ENCODE peak calls at places on chromosomes 5 and 9, in four cellular contexts. V, X, M and P are unnamed samples.
A peak's percentile ranks its signal among the peaks of the same experiment; 100 is the strongest.

GRCh38 chr9:114156658-114157421 is 1.5 kb downstream of the COL27A1 start:
- DNase-seq in X (no peak), M (no peak), V (no peak), P (peak; percentile 28)

GRCh38 chr5:129820-130219 is 37.9 kb downstream of the PLEKHG4B start:
- DNase-seq in M (no peak), V (no peak), X (no peak), P (no peak)

GRCh38 chr5:148523139-148523538 is 131.2 kb downstream of the HTR4 start:
- DNase-seq in X (no peak), M (no peak), V (no peak), P (no peak)

GRCh38 chr5:1127991-1128785 is 16.3 kb upstream of the SLC12A7 start:
- DNase-seq in M (no peak), V (no peak), X (no peak), P (no peak)

GRCh38 chr5:169218862-169219261 is 82.1 kb downstream of the SLIT3 start:
- DNase-seq in V (peak; percentile 53), X (no peak), M (no peak), P (peak; percentile 37)

GRCh38 chr5:76807296-76807695 is 11.5 kb upstream of the F2RL1 start:
- DNase-seq in X (no peak), M (no peak), V (peak; percentile 36), P (peak; percentile 73)

GRCh38 chr9:129236441-129237145 is 58.5 kb upstream of the IER5L start:
- DNase-seq in X (no peak), V (no peak), M (no peak), P (no peak)

GRCh38 chr5:69492391-69493234 is at the start of gene OCLN:
- DNase-seq in V (peak; percentile 78), X (no peak), M (no peak), P (peak; percentile 87)

GRCh38 chr9:69386651-69387050 is 61.6 kb downstream of the ENTREP1 start:
- DNase-seq in M (no peak), X (no peak), V (no peak), P (no peak)

GRCh38 chr9:121819511-121820231 is 168.2 kb downstream of the DAB2IP start:
- DNase-seq in M (no peak), V (no peak), X (no peak), P (no peak)

GRCh38 chr5:181189363-181189961 is 15.5 kb downstream of the TRIM7 start:
- DNase-seq in X (no peak), V (no peak), M (peak; percentile 49), P (no peak)

GRCh38 chr9:83432104-83432627 is 106.0 kb downstream of the FRMD3 start:
- DNase-seq in M (no peak), V (peak; percentile 59), X (no peak), P (peak; percentile 62)

GRCh38 chr5:127337876-127338275 is 47.3 kb downstream of the MEGF10 start:
- DNase-seq in V (no peak), X (no peak), M (no peak), P (no peak)

GRCh38 chr5:74356009-74356695 is 284.4 kb downstream of the ENC1 start:
- DNase-seq in X (no peak), M (no peak), V (no peak), P (no peak)

DNA sequence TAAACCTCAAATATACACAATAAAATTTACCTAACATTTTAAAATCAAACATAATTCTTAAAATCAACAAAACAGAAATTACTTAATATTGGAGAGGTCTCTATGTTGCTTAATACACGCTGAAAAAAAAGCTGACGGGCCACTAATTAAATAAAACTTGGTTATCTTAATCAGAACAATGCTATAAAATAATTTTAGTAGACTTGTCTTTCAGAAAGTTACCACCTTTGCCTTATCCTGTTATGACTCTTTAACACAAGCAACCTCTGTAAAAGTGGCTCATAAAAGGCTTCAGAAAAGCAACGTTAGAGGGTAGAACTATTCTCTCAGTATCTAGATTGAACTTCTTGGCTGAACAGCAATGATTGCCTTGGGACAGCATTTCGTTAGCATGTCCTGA is 251.0 kb upstream of the RIOK2 start:
- DNase-seq in V (no peak), M (no peak), X (no peak), P (no peak)
- TF ChIP-seq HDAC2 in V (no peak), M (no peak), X (no peak), P (no peak)

DNA sequence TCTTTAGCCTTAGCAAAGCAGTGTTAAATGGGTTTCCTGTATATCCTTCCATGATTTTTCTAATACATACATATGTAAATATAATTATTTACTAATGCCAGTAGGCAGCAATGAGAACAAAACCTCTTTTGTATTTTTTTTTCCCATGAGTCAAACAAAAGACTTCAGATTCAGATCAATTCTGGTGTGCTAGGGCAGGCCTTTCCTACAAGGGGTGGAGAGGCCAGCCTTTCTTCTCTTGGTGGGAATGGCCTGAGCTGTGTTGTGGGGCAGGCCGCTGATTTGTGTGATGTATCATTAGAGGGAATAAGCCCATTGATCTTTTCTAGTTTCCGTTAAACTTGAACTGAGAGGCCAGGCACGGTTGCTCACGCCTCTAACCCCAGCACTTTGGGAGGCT is 115.5 kb upstream of the DMRT1 start:
- DNase-seq in V (no peak), X (no peak), M (no peak), P (no peak)
- TF ChIP-seq POLR2AphosphoS2 in V (no peak), X (no peak), M (no peak), P (no peak)

GRCh38 chr5:142717582-142718215 is 31.8 kb upstream of the FGF1 start:
- DNase-seq in M (peak; percentile 30), X (no peak), V (peak; percentile 52), P (peak; percentile 70)

GRCh38 chr5:142713151-142713706 is 27.3 kb upstream of the FGF1 start:
- DNase-seq in V (peak; percentile 81), X (peak; percentile 61), M (peak; percentile 87), P (peak; percentile 89)

GRCh38 chr5:142719836-142720330 is 34.0 kb upstream of the FGF1 start:
- DNase-seq in X (no peak), V (no peak), M (no peak), P (no peak)

GRCh38 chr5:142715291-142715690 is 29.4 kb upstream of the FGF1 start:
- DNase-seq in X (no peak), V (no peak), M (no peak), P (no peak)

DNA sequence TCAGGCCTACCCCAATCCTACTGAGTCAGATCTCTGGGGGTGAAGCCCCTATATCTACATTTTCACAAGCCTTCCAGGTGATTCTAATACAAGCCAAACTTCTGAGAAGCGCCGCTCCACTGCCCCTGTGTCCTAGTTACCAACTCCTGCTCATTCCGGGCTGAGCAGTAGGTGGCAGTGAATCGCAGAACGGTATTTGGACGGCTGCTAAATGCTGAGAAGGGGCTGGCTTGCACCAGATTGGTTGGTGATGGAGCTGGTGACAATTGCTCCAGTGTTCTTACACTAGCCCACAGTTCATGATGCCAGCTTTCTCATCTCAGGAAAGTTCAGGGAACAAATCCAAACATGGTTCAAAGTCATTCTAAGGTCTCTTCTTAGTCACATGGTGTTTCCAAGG is 31.1 kb upstream of the FGF1 start:
- DNase-seq in V (peak; percentile 54), X (no peak), M (peak; percentile 35), P (peak; percentile 73)
- H3K27ac ChIP-seq in V (no peak overlapping the region), X (no peak overlapping the region), M (no peak overlapping the region), P (peak overlapping the region; percentile 19)

DNA sequence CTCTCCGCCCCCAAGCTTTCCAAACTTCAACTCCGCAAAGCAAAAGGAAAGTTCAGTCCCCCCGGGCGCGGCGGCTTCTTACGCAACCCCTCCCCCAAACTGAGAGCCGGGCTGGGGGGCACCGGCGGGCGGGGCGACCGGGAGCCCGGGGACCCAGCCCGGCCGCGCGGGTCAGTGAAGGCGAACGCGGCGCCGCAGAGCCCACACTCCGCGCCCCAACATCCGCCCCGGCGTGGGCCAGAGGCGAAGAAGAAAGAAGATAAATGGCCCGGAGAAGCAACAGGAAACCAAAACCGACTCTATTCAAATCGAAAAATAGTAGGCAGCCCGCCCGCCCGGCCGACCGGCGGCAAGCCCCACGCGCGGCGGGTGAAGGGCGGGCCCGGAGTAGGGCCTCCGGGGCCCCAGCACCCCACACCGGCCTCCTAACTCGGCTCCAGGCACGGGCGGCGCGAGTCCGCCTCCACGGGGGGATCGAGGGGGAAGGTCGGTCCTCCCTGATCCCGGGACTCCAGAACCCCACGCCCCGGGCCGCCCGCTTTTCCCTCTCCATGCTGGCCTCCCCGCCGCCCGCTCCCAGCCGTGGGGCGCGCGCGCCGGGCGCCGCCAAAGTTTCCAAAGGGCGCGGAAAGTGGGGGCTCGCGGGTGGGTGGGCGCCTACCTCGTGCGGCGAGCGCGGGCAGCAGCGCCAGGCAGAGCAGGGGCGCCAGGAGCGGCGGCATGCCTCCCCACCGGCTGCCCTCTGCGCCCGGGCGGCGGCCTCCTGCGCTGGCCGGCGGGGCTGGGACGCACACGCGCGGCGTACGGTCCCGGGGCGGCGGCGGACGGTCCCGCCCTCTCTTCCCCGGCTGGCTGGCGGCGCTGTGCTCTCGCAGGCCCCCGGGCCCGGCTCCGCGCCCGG is 533 bp downstream of the NOTCH1 start:
- DNase-seq in X (no peak), V (no peak), M (peak; percentile 32), P (no peak)
- TF ChIP-seq HDAC2 in X (no peak), V (no peak), M (no peak), P (no peak)

DNA sequence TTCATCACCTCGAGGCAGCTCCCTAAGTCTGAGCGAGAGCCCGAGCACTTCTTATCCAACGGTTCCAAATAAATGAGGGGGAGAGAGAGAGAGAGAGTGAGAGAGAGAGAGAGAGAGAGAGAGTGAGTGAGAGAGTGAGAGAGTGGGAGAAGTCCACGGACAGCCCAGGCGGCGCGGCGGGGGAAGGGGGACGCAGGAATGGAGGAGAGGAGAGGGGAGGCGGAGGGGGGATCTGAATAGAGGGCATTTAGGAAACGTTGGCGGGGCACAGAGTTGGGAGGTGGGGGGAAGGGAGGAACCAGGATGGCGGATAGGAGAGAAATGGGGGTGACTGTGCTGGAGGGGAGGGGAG is 481 bp upstream of the BASP1 start:
- DNase-seq in M (no peak), X (no peak), V (no peak), P (peak; percentile 64)
- TF ChIP-seq POLR2AphosphoS2 in M (no peak), X (no peak), V (no peak), P (no peak)

GRCh38 chr9:134210908-134211810 is 46.8 kb upstream of the RNU6ATAC start:
- DNase-seq in X (no peak), M (no peak), V (no peak), P (no peak)
- H3K27ac ChIP-seq in X (no peak overlapping the region), M (no peak overlapping the region), V (no peak overlapping the region), P (no peak overlapping the region)

DNA sequence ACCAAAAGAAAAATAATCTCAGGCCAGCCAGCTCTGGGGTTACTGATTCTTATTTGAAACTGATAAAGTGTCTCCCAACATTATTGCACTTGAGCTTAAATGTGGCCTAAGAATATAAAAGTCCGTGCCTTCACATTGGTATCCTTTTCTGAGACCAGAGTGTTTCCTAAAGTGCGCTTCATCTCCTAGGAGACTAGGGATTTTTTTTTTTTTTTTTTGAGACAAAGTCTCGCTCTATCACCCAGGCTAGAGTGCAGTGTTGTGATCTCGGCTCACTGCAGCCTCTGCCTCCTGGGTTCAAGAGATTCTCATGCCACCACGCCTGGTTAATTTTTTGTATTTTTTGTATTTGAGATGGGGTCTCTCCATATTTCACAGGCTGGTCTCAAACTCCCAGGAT is 23.5 kb upstream of the KCNIP1 start:
- DNase-seq in M (no peak), V (no peak), X (no peak), P (no peak)
- TF ChIP-seq HDAC2 in M (no peak), V (no peak), X (no peak), P (no peak)